ENCODE peak calls at places on chromosomes 16 and 17, in seven cellular contexts. D is stimulated activated CD8-positive, alpha-beta memory T cell treated with anti-CD3 and anti-CD28 coated beads, Interleukin-4, amount 100 ng/mL, for 4 hours; I is HCEC 1CT; C is midbrain; M is GM13976; G is A549; N is sciatic nerve. L is an unnamed sample.

GRCh38 chr16:66135838-66136237 is 230.7 kb upstream of the CDH5 start:
- DNase-seq in D (no peak), I (no peak), C (no peak), M (no peak), G (no peak), N (no peak), L (no peak)

GRCh38 chr16:51523400-51523799 is 372.3 kb upstream of the SALL1 start:
- DNase-seq in D (no peak), I (no peak), C (no peak), M (no peak), G (peak), N (no peak), L (no peak)

GRCh38 chr17:80498242-80498919 is 22.0 kb upstream of the NPTX1 start:
- DNase-seq in D (no peak), I (no peak), C (no peak), M (no peak), G (no peak), N (peak), L (no peak)

GRCh38 chr17:17494499-17495447 is 1.4 kb downstream of the RASD1 start:
- DNase-seq in D (no peak), I (no peak), C (no peak), M (no peak), G (no peak), N (peak), L (no peak)

GRCh38 chr17:80187090-80187489 is 17.3 kb downstream of the CARD14 start:
- DNase-seq in D (no peak), I (peak), C (no peak), M (no peak), G (peak), N (no peak), L (peak)

GRCh38 chr17:59370580-59371299 is 39.3 kb downstream of the YPEL2 start:
- DNase-seq in D (no peak), I (no peak), C (peak), M (no peak), G (no peak), N (no peak), L (no peak)

GRCh38 chr17:80619535-80620235 is 75.0 kb downstream of the RPTOR start:
- DNase-seq in D (no peak), I (no peak), C (no peak), M (no peak), G (peak), N (no peak), L (peak)

GRCh38 chr16:78439646-78440045 is 340.2 kb downstream of the WWOX start:
- DNase-seq in D (no peak), I (no peak), C (no peak), M (no peak), G (no peak), N (no peak), L (no peak)

GRCh38 chr16:75252946-75253911 is 1.8 kb upstream of the BCAR1 start:
- DNase-seq in D (no peak), I (peak), C (peak), M (no peak), G (no peak), N (no peak), L (peak)

GRCh38 chr16:2177561-2177960 is 18.8 kb downstream of the CASKIN1 start:
- DNase-seq in D (no peak), I (no peak), C (no peak), M (no peak), G (no peak), N (no peak), L (no peak)

GRCh38 chr16:9978160-9978725 is 204.0 kb downstream of the GRIN2A start:
- DNase-seq in D (no peak), I (no peak), C (no peak), M (no peak), G (no peak), N (no peak), L (no peak)

GRCh38 chr17:63945851-63946439 is 13.8 kb upstream of the CD79B start:
- DNase-seq in D (no peak), I (no peak), C (no peak), M (peak), G (no peak), N (no peak), L (no peak)

GRCh38 chr17:33753452-33753851 is 460.4 kb upstream of the ASIC2 start:
- DNase-seq in D (no peak), I (no peak), C (no peak), M (no peak), G (peak), N (no peak), L (no peak)

GRCh38 chr16:67181346-67181745 is 2.4 kb downstream of the MATCAP1 start:
- DNase-seq in D (no peak), I (peak), C (no peak), M (no peak), G (no peak), N (no peak), L (peak)

GRCh38 chr17:66686601-66687000 is 148.3 kb upstream of the CACNG5 start:
- DNase-seq in D (no peak), I (no peak), C (no peak), M (no peak), G (no peak), N (no peak), L (no peak)

GRCh38 chr17:61467416-61468262 is 15.4 kb downstream of the TBX4 start:
- DNase-seq in D (no peak), I (no peak), C (no peak), M (no peak), G (peak), N (peak), L (peak)

GRCh38 chr17:64200080-64201042 is 62.7 kb downstream of the TEX2 start:
- DNase-seq in D (no peak), I (peak), C (no peak), M (no peak), G (no peak), N (no peak), L (peak)

GRCh38 chr17:77666881-77667395 is 291.6 kb upstream of the TNRC6C start:
- DNase-seq in D (no peak), I (no peak), C (no peak), M (no peak), G (no peak), N (no peak), L (no peak)

GRCh38 chr17:68600881-68601564 is at the start of gene FAM20A:
- DNase-seq in D (no peak), I (no peak), C (no peak), M (peak), G (peak), N (peak), L (no peak)

L was measured in NCI-H226.